ENCODE peak calls at places on chromosome 11, in five cellular contexts. J is lower lobe of right lung, E is NB4, O is T-helper 2 cell, H is brain microvascular endothelial cell. W is an unnamed sample.

GRCh38 chr11:8566613-8567210 is 27.3 kb downstream of the STK33 start:
- DNase-seq in J (no peak), E (peak; percentile 48), O (no peak), H (peak; percentile 7), W (no peak)

GRCh38 chr11:133157180-133157579 is 375.1 kb downstream of the OPCML start:
- DNase-seq in J (no peak), E (no peak), O (no peak), H (no peak), W (no peak)

GRCh38 chr11:44574620-44575287 is 9.3 kb downstream of the CD82 start:
- DNase-seq in J (no peak), E (peak; percentile 79), O (peak; percentile 24), H (peak; percentile 92), W (no peak)

GRCh38 chr11:45100338-45100737 is 46.1 kb upstream of the PRDM11 start:
- DNase-seq in J (no peak), E (peak; percentile 96), O (no peak), H (no peak), W (no peak)

GRCh38 chr11:117931971-117932370 is 2.8 kb upstream of the TMPRSS13 start:
- DNase-seq in J (peak; percentile 39), E (no peak), O (no peak), H (no peak), W (no peak)

GRCh38 chr11:91248199-91248807 is 976.3 kb upstream of the FAT3 start:
- DNase-seq in J (no peak), E (peak; percentile 54), O (no peak), H (peak; percentile 59), W (no peak)

GRCh38 chr11:46332568-46333128 is 14.6 kb upstream of the DGKZ start:
- DNase-seq in J (peak; percentile 45), E (no peak), O (no peak), H (no peak), W (no peak)

GRCh38 chr11:58965246-58965985 is 26.1 kb downstream of the GLYATL1 start:
- DNase-seq in J (no peak), E (no peak), O (no peak), H (no peak), W (no peak)

GRCh38 chr11:61874460-61874809 is 16.9 kb downstream of the FADS3 start:
- DNase-seq in J (peak; percentile 69), E (no peak), O (no peak), H (no peak), W (no peak)

GRCh38 chr11:133966924-133967598 is 10.3 kb upstream of the IGSF9B start:
- DNase-seq in J (no peak), E (peak; percentile 39), O (peak; percentile 46), H (no peak), W (no peak)